ENCODE peak calls at places on chromosomes 11 and 22, in four cellular contexts. W is mesenchymal stem cell, H is IMR-90, A is neuronal stem cell. X is an unnamed sample.
A peak's percentile ranks its signal among the peaks of the same experiment; 100 is the strongest.

GRCh38 chr22:31556627-31557203 is 60.4 kb downstream of the SFI1 start:
- DNase-seq in W (peak; percentile 52), H (peak; percentile 46), A (peak; percentile 9), X (peak; percentile 41)

GRCh38 chr11:62560566-62561103 is 13.1 kb downstream of the EEF1G start:
- DNase-seq in W (peak; percentile 97), H (peak; percentile 98), A (peak; percentile 82), X (peak; percentile 99)

GRCh38 chr22:44838316-44839016 is 86.1 kb downstream of the ARHGAP8 start:
- DNase-seq in W (no peak), H (no peak), A (no peak), X (no peak)

GRCh38 chr11:85769758-85770157 is 41.2 kb downstream of the SYTL2 start:
- DNase-seq in W (no peak), H (no peak), A (no peak), X (peak; percentile 60)

GRCh38 chr22:20472629-20473442 is 22.8 kb downstream of the KLHL22 start:
- DNase-seq in W (no peak), H (no peak), A (no peak), X (no peak)

GRCh38 chr11:45949992-45950407 is 27.5 kb downstream of the LARGE2 start:
- DNase-seq in W (no peak), H (no peak), A (no peak), X (no peak)

GRCh38 chr22:50072714-50073538 is 12.3 kb downstream of the MLC1 start:
- DNase-seq in W (no peak), H (no peak), A (no peak), X (no peak)

GRCh38 chr22:29093501-29093921 is 20.7 kb downstream of the KREMEN1 start:
- DNase-seq in W (peak; percentile 52), H (peak; percentile 70), A (no peak), X (no peak)

GRCh38 chr11:8722156-8722555 is 39.6 kb downstream of the RPL27A start:
- DNase-seq in W (peak; percentile 77), H (peak; percentile 56), A (no peak), X (peak; percentile 84)

GRCh38 chr22:45065726-45066125 is 55.9 kb upstream of the PHF21B start:
- DNase-seq in W (no peak), H (no peak), A (no peak), X (no peak)

GRCh38 chr11:87082590-87082989 is 44.9 kb downstream of the TMEM135 start:
- DNase-seq in W (no peak), H (no peak), A (no peak), X (no peak)

GRCh38 chr22:48391171-48391711 is 1436.4 kb downstream of the BRD1 start:
- DNase-seq in W (no peak), H (no peak), A (no peak), X (peak; percentile 40)

GRCh38 chr22:48957311-48957986 is 870.2 kb downstream of the BRD1 start:
- DNase-seq in W (no peak), H (no peak), A (no peak), X (no peak)

GRCh38 chr11:381501-382072 is 12.3 kb downstream of the B4GALNT4 start:
- DNase-seq in W (no peak), H (no peak), A (no peak), X (no peak)

GRCh38 chr11:117519590-117519989 is 191.9 kb downstream of the CEP164 start:
- DNase-seq in W (no peak), H (no peak), A (no peak), X (no peak)

GRCh38 chr11:116882386-116882785 is 45.0 kb upstream of the APOA1 start:
- DNase-seq in W (peak; percentile 64), H (peak; percentile 93), A (no peak), X (no peak)

GRCh38 chr11:70034740-70035365 is 43.3 kb upstream of the ANO1 start:
- DNase-seq in W (no peak), H (no peak), A (no peak), X (no peak)

GRCh38 chr11:65459552-65459951 is 37.0 kb downstream of the NEAT1 start:
- DNase-seq in W (peak; percentile 66), H (no peak), A (no peak), X (no peak)

GRCh38 chr11:12797996-12798395 is 123.8 kb downstream of the TEAD1 start:
- DNase-seq in W (no peak), H (no peak), A (no peak), X (no peak)

GRCh38 chr11:12801976-12802375 is 127.8 kb downstream of the TEAD1 start:
- DNase-seq in W (no peak), H (no peak), A (no peak), X (no peak)

GRCh38 chr11:12800032-12800671 is 125.9 kb downstream of the TEAD1 start:
- DNase-seq in W (peak; percentile 88), H (peak; percentile 81), A (no peak), X (peak; percentile 97)

GRCh38 chr11:12799373-12799835 is 125.2 kb downstream of the TEAD1 start:
- DNase-seq in W (no peak), H (no peak), A (no peak), X (no peak)

DNA sequence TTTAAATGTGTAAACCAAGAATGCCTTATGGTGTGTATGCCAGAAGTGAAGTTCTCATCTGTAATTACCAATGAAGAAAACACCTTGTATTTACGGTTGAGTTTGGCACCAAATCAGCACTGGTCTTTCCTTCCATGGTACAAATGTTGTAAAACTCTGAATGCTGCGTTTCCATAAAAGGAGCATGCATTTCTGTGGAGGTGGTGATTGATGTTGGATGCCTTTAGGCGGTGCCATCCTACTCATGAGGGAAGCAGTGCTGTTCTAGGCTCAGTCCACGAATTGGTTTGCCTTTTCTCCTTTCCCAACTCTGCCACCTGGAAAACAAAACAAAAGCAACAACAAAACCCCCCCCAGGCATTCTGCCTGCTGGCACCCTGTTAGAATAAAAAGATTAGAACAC is 124.4 kb downstream of the TEAD1 start:
- DNase-seq in W (no peak), H (no peak), A (no peak), X (peak; percentile 40)
- H3K23ac ChIP-seq in W (no peak overlapping the region), H (peak overlapping the region; percentile 39), A (no peak overlapping the region), X (no peak overlapping the region)

GRCh38 chr22:47013861-47014635 is 251.6 kb downstream of the TBC1D22A start:
- DNase-seq in W (no peak), H (no peak), A (no peak), X (no peak)
- H3K23ac ChIP-seq in W (no peak overlapping the region), H (no peak overlapping the region), A (no peak overlapping the region), X (no peak overlapping the region)

GRCh38 chr11:108002476-108002875 is 6.2 kb upstream of the CUL5 start:
- DNase-seq in W (no peak), H (no peak), A (no peak), X (no peak)

GRCh38 chr11:108003623-108004022 is 5.1 kb upstream of the CUL5 start:
- DNase-seq in W (no peak), H (no peak), A (no peak), X (no peak)

GRCh38 chr11:107999759-108000455 is 8.8 kb upstream of the CUL5 start:
- DNase-seq in W (peak; percentile 68), H (peak; percentile 28), A (peak; percentile 38), X (peak; percentile 92)

GRCh38 chr11:107996025-107996776 is 12.5 kb upstream of the CUL5 start:
- DNase-seq in W (no peak), H (no peak), A (no peak), X (no peak)

GRCh38 chr11:107998761-107999160 is 9.9 kb upstream of the CUL5 start:
- DNase-seq in W (no peak), H (no peak), A (no peak), X (no peak)
- H3K23ac ChIP-seq in W (no peak overlapping the region), H (no peak overlapping the region), A (no peak overlapping the region), X (no peak overlapping the region)

GRCh38 chr22:46915978-46916730 is 153.7 kb downstream of the TBC1D22A start:
- DNase-seq in W (no peak), H (no peak), A (no peak), X (no peak)
- H3K23ac ChIP-seq in W (no peak overlapping the region), H (no peak overlapping the region), A (peak overlapping the region; percentile 45), X (no peak overlapping the region)

DNA sequence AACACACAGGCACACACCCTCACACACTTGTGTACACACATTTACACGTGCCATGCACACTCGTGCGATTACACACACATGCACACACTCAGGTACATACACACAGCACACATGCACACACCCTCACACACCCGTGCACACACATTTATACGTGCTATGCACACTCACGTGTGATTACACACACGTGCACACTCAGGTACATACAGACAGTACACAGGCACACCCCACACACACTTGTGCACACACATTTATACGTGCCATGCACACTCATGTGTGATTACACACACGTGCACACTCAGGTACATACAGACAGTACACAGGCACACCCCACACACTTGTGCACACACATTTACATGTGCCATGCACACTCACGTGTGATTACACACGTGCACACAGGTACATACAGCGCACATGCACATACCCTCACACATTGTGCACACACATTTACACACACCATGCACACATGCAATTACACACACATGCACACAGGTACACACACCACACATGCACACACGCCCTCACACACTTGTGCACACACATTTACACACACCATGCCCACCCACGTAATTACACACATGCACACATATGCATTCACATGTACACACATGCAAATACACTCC is 4.6 kb downstream of the IFITM10 start:
- DNase-seq in W (no peak), H (no peak), A (no peak), X (no peak)
- H3K23ac ChIP-seq in W (no peak overlapping the region), H (no peak overlapping the region), A (peak overlapping the region; percentile 15), X (no peak overlapping the region)

GRCh38 chr11:61116426-61117214 is 14.3 kb downstream of the CD5 start:
- DNase-seq in W (no peak), H (no peak), A (no peak), X (no peak)
- H3K23ac ChIP-seq in W (peak overlapping the region; percentile 10), H (no peak overlapping the region), A (peak overlapping the region; percentile 78), X (no peak overlapping the region)

GRCh38 chr11:61108847-61109585 is 6.7 kb downstream of the CD5 start:
- DNase-seq in W (no peak), H (no peak), A (no peak), X (no peak)

GRCh38 chr11:61107888-61108287 is 5.6 kb downstream of the CD5 start:
- DNase-seq in W (no peak), H (no peak), A (no peak), X (no peak)

GRCh38 chr11:61104963-61105362 is 2.7 kb downstream of the CD5 start:
- DNase-seq in W (no peak), H (no peak), A (no peak), X (no peak)

GRCh38 chr11:61106296-61106695 is 4.0 kb downstream of the CD5 start:
- DNase-seq in W (no peak), H (no peak), A (no peak), X (no peak)

DNA sequence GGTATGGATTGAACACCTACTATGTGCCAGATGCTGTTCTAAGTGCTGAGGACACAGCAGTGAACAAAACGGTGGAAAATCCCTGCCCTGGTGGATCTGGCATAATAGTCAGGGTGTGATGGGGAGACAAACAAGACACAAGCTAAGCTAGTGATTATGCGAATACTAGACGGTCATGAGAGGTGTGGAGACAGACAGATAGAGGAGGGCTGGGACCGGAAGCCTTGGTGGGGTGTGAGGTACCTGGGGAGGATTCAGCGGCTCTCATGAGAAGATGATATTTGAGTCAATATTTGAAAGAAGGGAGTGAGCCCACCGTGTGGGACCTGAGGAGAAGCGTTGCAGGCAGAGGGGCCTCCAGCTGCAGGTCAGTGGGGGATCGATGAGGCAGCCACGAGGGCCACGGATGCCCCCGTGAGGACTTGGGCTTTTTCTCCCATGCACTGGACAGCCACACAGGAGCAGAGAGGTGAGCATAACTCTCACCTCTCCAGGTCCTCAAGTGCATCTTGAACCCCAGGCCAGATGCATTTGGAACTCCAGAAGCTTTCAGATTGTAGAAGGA is 4.7 kb downstream of the CD5 start:
- DNase-seq in W (no peak), H (no peak), A (no peak), X (no peak)
- H3K23ac ChIP-seq in W (no peak overlapping the region), H (no peak overlapping the region), A (no peak overlapping the region), X (no peak overlapping the region)